ENCODE peak calls at places on chromosomes 7 and 10, in nine cellular contexts. B is Caco-2, C is AG10803, X is astrocyte, Q is cardiac fibroblast, Y is left ventricle myocardium inferior, R is pancreas, G is Calu3, K is tibial nerve. A is an unnamed sample.
A peak's percentile ranks its signal among the peaks of the same experiment; 100 is the strongest.

GRCh38 chr7:1732072-1732471 is 62.0 kb downstream of the ELFN1 start:
- DNase-seq in B (no peak), C (no peak), X (no peak), Q (no peak), Y (no peak), R (no peak), G (no peak), K (no peak), A (no peak)

GRCh38 chr7:97503367-97504094 is 228.4 kb upstream of the TAC1 start:
- DNase-seq in B (peak; percentile 3), C (no peak), X (no peak), Q (no peak), Y (no peak), R (no peak), G (no peak), K (no peak), A (no peak)

GRCh38 chr10:70931168-70931805 is 42.9 kb upstream of the PCBD1 start:
- DNase-seq in B (no peak), C (peak; percentile 6), X (peak; percentile 71), Q (peak; percentile 5), Y (no peak), R (no peak), G (peak; percentile 50), K (no peak), A (no peak)

GRCh38 chr7:12764355-12765000 is 77.0 kb downstream of the ARL4A start:
- DNase-seq in B (no peak), C (no peak), X (peak; percentile 41), Q (peak; percentile 20), Y (no peak), R (no peak), G (no peak), K (no peak), A (no peak)

GRCh38 chr10:3467052-3467906 is 294.7 kb upstream of the PITRM1 start:
- DNase-seq in B (no peak), C (peak; percentile 100), X (peak; percentile 99), Q (peak; percentile 98), Y (peak; percentile 82), R (no peak), G (peak; percentile 83), K (peak; percentile 77), A (no peak)

GRCh38 chr10:94623572-94623971 is 60.0 kb upstream of the CYP2C18 start:
- DNase-seq in B (peak; percentile 42), C (no peak), X (peak; percentile 22), Q (no peak), Y (no peak), R (no peak), G (no peak), K (no peak), A (no peak)

GRCh38 chr10:3961082-3961481 is 176.1 kb upstream of the KLF6 start:
- DNase-seq in B (no peak), C (no peak), X (no peak), Q (no peak), Y (no peak), R (no peak), G (no peak), K (no peak), A (no peak)

GRCh38 chr10:88989824-88990527 is 622 bp upstream of the FAS start:
- DNase-seq in B (peak; percentile 3), C (peak; percentile 94), X (peak; percentile 71), Q (peak; percentile 95), Y (no peak), R (no peak), G (peak; percentile 41), K (no peak), A (no peak)

GRCh38 chr10:33621143-33621542 is 286.7 kb upstream of the NRP1 start:
- DNase-seq in B (no peak), C (no peak), X (no peak), Q (no peak), Y (no peak), R (no peak), G (no peak), K (no peak), A (no peak)

GRCh38 chr7:79337722-79338121 is 115.7 kb downstream of the MAGI2 start:
- DNase-seq in B (no peak), C (no peak), X (no peak), Q (no peak), Y (no peak), R (no peak), G (no peak), K (no peak), A (no peak)

GRCh38 chr7:30699706-30700495 is 17.6 kb upstream of the CRHR2 start:
- DNase-seq in B (no peak), C (no peak), X (no peak), Q (no peak), Y (no peak), R (no peak), G (no peak), K (no peak), A (no peak)

GRCh38 chr7:30700941-30701340 is 18.7 kb upstream of the CRHR2 start:
- DNase-seq in B (no peak), C (no peak), X (no peak), Q (no peak), Y (no peak), R (no peak), G (no peak), K (no peak), A (no peak)

GRCh38 chr7:30705008-30705407 is 22.8 kb upstream of the CRHR2 start:
- DNase-seq in B (no peak), C (no peak), X (no peak), Q (no peak), Y (no peak), R (no peak), G (no peak), K (no peak), A (no peak)

GRCh38 chr7:30703756-30704155 is 21.5 kb upstream of the CRHR2 start:
- DNase-seq in B (no peak), C (no peak), X (no peak), Q (no peak), Y (no peak), R (no peak), G (no peak), K (no peak), A (no peak)

DNA sequence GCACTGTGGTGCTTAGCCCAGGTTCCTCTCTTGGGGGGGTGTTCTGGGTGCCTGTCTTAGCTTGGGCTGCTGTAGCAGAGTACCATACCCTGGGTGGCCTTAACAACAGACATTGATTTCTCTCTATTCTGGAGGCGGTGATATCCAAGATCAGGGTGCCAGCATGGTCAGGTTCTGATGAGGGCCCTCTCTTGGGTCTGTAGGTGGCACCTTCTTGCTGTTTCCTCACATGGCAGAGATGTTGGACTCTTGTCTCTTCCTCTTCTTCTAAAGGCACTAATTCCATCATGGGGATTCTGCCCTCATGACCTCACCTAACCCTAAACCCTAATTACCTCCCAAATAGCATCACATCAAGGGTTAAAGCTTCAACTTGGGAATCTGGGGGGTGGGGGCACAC is 19.9 kb upstream of the CRHR2 start:
- DNase-seq in B (no peak), C (no peak), X (no peak), Q (peak; percentile 25), Y (no peak), R (no peak), G (no peak), K (no peak), A (no peak)
- TF ChIP-seq CTCF in B (no peak), C (no peak), X (no peak), Q (peak; percentile 15), Y (peak; percentile 19), R (no peak), G (no peak), K (no peak), A (no peak)

GRCh38 chr10:101358706-101359300 is 4.8 kb downstream of the BTRC start:
- DNase-seq in B (no peak), C (peak; percentile 13), X (peak; percentile 77), Q (peak; percentile 17), Y (no peak), R (no peak), G (no peak), K (no peak), A (no peak)
- TF ChIP-seq CTCF in B (no peak), C (no peak), X (no peak), Q (no peak), Y (no peak), R (no peak), G (no peak), K (no peak), A (no peak)

GRCh38 chr7:155644178-155644970 is at the start of gene RBM33:
- DNase-seq in B (peak; percentile 91), C (peak; percentile 82), X (peak; percentile 80), Q (peak; percentile 86), Y (peak; percentile 78), R (peak; percentile 75), G (peak; percentile 79), K (peak; percentile 54), A (peak; percentile 69)
- TF ChIP-seq CTCF in B (no peak), C (no peak), X (no peak), Q (no peak), Y (no peak), R (no peak), G (no peak), K (no peak), A (peak; percentile 23)

GRCh38 chr7:25448301-25448700 is 220.0 kb upstream of the NPVF start:
- DNase-seq in B (no peak), C (no peak), X (no peak), Q (no peak), Y (no peak), R (no peak), G (no peak), K (no peak), A (no peak)
- TF ChIP-seq CTCF in B (no peak), C (no peak), X (no peak), Q (no peak), Y (no peak), R (no peak), G (no peak), K (no peak), A (no peak)

GRCh38 chr7:150406311-150406564 is 27.1 kb downstream of the ZNF775 start:
- DNase-seq in B (no peak), C (no peak), X (no peak), Q (no peak), Y (no peak), R (no peak), G (no peak), K (no peak), A (no peak)

GRCh38 chr7:150403376-150404171 is 24.4 kb downstream of the ZNF775 start:
- DNase-seq in B (no peak), C (no peak), X (no peak), Q (no peak), Y (no peak), R (no peak), G (no peak), K (no peak), A (no peak)

GRCh38 chr7:150404172-150404784 is 25.1 kb downstream of the ZNF775 start:
- DNase-seq in B (no peak), C (peak; percentile 19), X (no peak), Q (no peak), Y (no peak), R (no peak), G (no peak), K (no peak), A (no peak)

GRCh38 chr7:150405584-150406310 is 26.6 kb downstream of the ZNF775 start:
- DNase-seq in B (peak; percentile 55), C (peak; percentile 27), X (peak; percentile 29), Q (peak; percentile 50), Y (no peak), R (no peak), G (peak; percentile 7), K (no peak), A (no peak)

GRCh38 chr7:150404785-150405583 is 25.9 kb downstream of the ZNF775 start:
- DNase-seq in B (peak; percentile 93), C (peak; percentile 91), X (peak; percentile 85), Q (peak; percentile 94), Y (peak; percentile 92), R (peak; percentile 91), G (peak; percentile 80), K (peak; percentile 83), A (peak; percentile 91)
- TF ChIP-seq CTCF in B (peak; percentile 18), C (no peak), X (peak; percentile 8), Q (no peak), Y (peak; percentile 11), R (no peak), G (no peak), K (peak; percentile 34), A (peak; percentile 58)

GRCh38 chr7:37732253-37732652 is 48.7 kb downstream of the GPR141 start:
- DNase-seq in B (peak; percentile 49), C (peak; percentile 34), X (no peak), Q (peak; percentile 3), Y (no peak), R (no peak), G (peak; percentile 24), K (peak; percentile 63), A (no peak)
- TF ChIP-seq CTCF in B (peak; percentile 57), C (peak; percentile 23), X (no peak), Q (no peak), Y (peak; percentile 61), R (peak; percentile 12), G (peak; percentile 20), K (peak; percentile 77), A (peak; percentile 33)